ENCODE peak calls at places on chromosomes 7 and 10, in nine cellular contexts. C, I, P, J, O, Y, F, D and T are unnamed samples.

GRCh38 chr10:130021373-130021950 is 57.4 kb upstream of the EBF3 start:
- DNase-seq in C (no peak), D (no peak), J (no peak), P (no peak), O (no peak), I (no peak), Y (no peak), F (no peak), T (peak)

GRCh38 chr7:27107391-27107900 is 5.0 kb upstream of the HOXA2 start:
- DNase-seq in F (no peak), O (no peak), P (no peak), I (no peak), Y (no peak), D (no peak), J (no peak), C (no peak), T (no peak)

GRCh38 chr10:62980697-62981495 is 152.2 kb upstream of the NRBF2 start:
- DNase-seq in D (no peak), P (no peak), J (no peak), O (no peak), C (no peak), F (no peak), I (no peak), Y (no peak), T (no peak)

GRCh38 chr7:2947381-2947780 is 96.3 kb downstream of the CARD11 start:
- DNase-seq in Y (no peak), J (no peak), D (no peak), C (no peak), P (no peak), O (no peak), F (no peak), I (no peak), T (no peak)

GRCh38 chr7:47549916-47550315 is 32.0 kb downstream of the TNS3 start:
- DNase-seq in Y (no peak), C (no peak), P (no peak), D (no peak), O (no peak), F (no peak), I (no peak), J (no peak), T (no peak)

GRCh38 chr10:79162022-79162421 is 93.3 kb downstream of the ZMIZ1 start:
- DNase-seq in D (no peak), P (no peak), C (no peak), O (no peak), F (no peak), J (no peak), Y (no peak), I (no peak), T (no peak)

GRCh38 chr10:101063548-101064414 is 2.0 kb downstream of the KAZALD1 start:
- DNase-seq in D (no peak), F (no peak), J (no peak), P (no peak), I (no peak), Y (no peak), C (no peak), O (no peak), T (no peak)

GRCh38 chr7:44393238-44394111 is 68.1 kb upstream of the CAMK2B start:
- DNase-seq in Y (no peak), I (no peak), C (no peak), F (no peak), O (no peak), P (peak), J (no peak), D (no peak), T (no peak)

GRCh38 chr10:35728341-35728740 is 86.2 kb upstream of the FZD8 start:
- DNase-seq in I (no peak), J (no peak), D (no peak), P (no peak), F (no peak), C (no peak), O (no peak), Y (no peak), T (no peak)

GRCh38 chr10:51699475-51700227 is at the start of gene CSTF2T:
- DNase-seq in D (peak), C (peak), O (peak), F (peak), J (peak), I (peak), Y (peak), P (peak), T (peak)

GRCh38 chr10:120998251-120998650 is 147.1 kb downstream of the WDR11 start:
- DNase-seq in F (no peak), P (no peak), J (no peak), Y (no peak), I (no peak), D (no peak), C (no peak), O (peak), T (no peak)

GRCh38 chr7:87507446-87507845 is 32.0 kb upstream of the ABCB4 start:
- DNase-seq in J (no peak), Y (peak), I (no peak), C (no peak), O (no peak), F (no peak), D (no peak), P (no peak), T (no peak)

GRCh38 chr10:71771204-71771603 is 2.1 kb downstream of the VSIR start:
- DNase-seq in C (no peak), I (no peak), O (peak), Y (no peak), F (no peak), D (no peak), J (no peak), P (no peak), T (no peak)

GRCh38 chr10:80506189-80506575 is 31.5 kb upstream of the SH2D4B start:
- DNase-seq in O (no peak), J (no peak), I (no peak), F (no peak), Y (peak), D (no peak), C (no peak), P (no peak), T (no peak)

GRCh38 chr7:121643320-121643719 is 229.6 kb upstream of the PTPRZ1 start:
- DNase-seq in F (no peak), P (no peak), C (no peak), D (no peak), I (no peak), Y (no peak), J (no peak), O (no peak), T (no peak)
- TF ChIP-seq POLR2A in F (no peak), P (no peak), C (no peak), D (no peak), I (no peak), Y (no peak), J (no peak), O (no peak), T (no peak)

GRCh38 chr7:99396914-99397631 is 11.3 kb downstream of the PDAP1 start:
- DNase-seq in P (no peak), O (no peak), Y (no peak), D (no peak), I (no peak), J (no peak), F (no peak), C (no peak), T (no peak)

GRCh38 chr7:99397632-99397983 is 10.8 kb downstream of the PDAP1 start:
- DNase-seq in D (no peak), Y (no peak), C (no peak), I (no peak), J (no peak), F (no peak), P (no peak), O (no peak), T (no peak)

GRCh38 chr7:99399597-99399996 is 8.8 kb downstream of the PDAP1 start:
- DNase-seq in Y (no peak), I (no peak), D (no peak), J (no peak), F (no peak), C (no peak), O (no peak), P (no peak), T (no peak)

GRCh38 chr7:99395616-99396327 is 12.6 kb downstream of the PDAP1 start:
- DNase-seq in D (no peak), J (no peak), O (no peak), Y (no peak), C (no peak), I (no peak), P (no peak), F (no peak), T (no peak)

DNA sequence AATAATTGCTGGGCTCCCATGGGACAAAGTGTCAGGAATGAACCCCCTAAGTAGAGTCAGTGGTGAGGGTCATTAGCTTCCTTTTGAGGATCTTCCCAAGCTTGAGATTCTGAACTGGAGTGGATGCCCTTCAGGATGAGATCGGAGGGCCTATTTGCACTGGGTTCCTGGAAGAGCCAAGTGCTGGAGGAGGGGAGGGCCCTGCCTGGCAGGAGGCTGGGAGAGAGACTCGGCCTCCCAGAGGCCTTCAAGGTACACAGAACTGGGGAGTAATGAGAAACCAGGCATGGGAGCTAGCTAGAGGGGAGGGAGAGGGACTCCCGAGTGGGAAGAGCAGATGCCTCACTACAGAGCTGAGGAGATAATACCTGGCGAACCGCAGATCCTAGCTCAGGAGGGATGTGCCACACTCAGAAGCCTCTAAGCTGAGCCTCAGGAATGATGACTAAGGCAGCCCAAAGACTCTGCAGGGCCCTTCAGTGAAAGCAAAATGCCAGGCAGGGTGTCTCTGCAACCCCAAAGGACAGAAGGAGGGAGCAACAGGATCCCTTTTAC is 9.4 kb downstream of the PDAP1 start:
- DNase-seq in Y (no peak), O (no peak), C (no peak), I (no peak), F (no peak), D (no peak), J (no peak), P (no peak), T (no peak)
- TF ChIP-seq POLR2A in Y (no peak), O (no peak), C (no peak), I (no peak), F (no peak), D (no peak), J (peak), P (no peak), T (no peak)

GRCh38 chr10:43396061-43396927 is 12.7 kb downstream of the HNRNPF start:
- DNase-seq in O (peak), D (peak), P (no peak), Y (peak), J (no peak), I (peak), C (peak), F (peak), T (peak)
- TF ChIP-seq POLR2A in O (no peak), D (peak), P (no peak), Y (peak), J (peak), I (peak), C (no peak), F (no peak), T (peak)

GRCh38 chr7:116138202-116138801 is 72.0 kb upstream of the TES start:
- DNase-seq in C (no peak), I (peak), O (peak), Y (peak), P (no peak), F (no peak), J (no peak), D (no peak), T (peak)
- TF ChIP-seq POLR2A in C (no peak), I (no peak), O (no peak), Y (no peak), P (no peak), F (no peak), J (no peak), D (no peak), T (no peak)